ENCODE peak calls at places on chromosomes 12 and 14, in nine cellular contexts. E is activated T-helper 1 cell treated with Interleukin-2 at 50 U/mL for 16 hours; K is activated naive CD4-positive, alpha-beta T cell; R is T-cell; I is GM04503; B is NCI-H345; J is HFFc6; Z is NCI-H1436; L is activated CD8-positive, alpha-beta memory T cell treated with anti-CD3 and anti-CD28 coated beads, Interleukin-2, amount 10 ng/mL, durations not matched to agents 7 days and 5 days. W is an unnamed sample.

GRCh38 chr12:22461786-22462185 is 82.6 kb downstream of the C2CD5 start:
- DNase-seq in E (no peak), K (no peak), R (no peak), I (no peak), B (no peak), J (no peak), Z (no peak), L (no peak), W (no peak)

GRCh38 chr12:22477166-22477893 is 67.0 kb downstream of the C2CD5 start:
- DNase-seq in E (no peak), K (no peak), R (no peak), I (no peak), B (no peak), J (peak; percentile 62), Z (no peak), L (no peak), W (no peak)

GRCh38 chr12:50055831-50056628 is 1.4 kb upstream of the ASIC1 start:
- DNase-seq in E (peak; percentile 28), K (peak; percentile 17), R (peak; percentile 16), I (no peak), B (peak; percentile 4), J (no peak), Z (peak; percentile 28), L (peak; percentile 72), W (peak; percentile 34)

GRCh38 chr12:26402648-26403047 is 207.3 kb downstream of the SSPN start:
- DNase-seq in E (no peak), K (no peak), R (no peak), I (no peak), B (no peak), J (no peak), Z (no peak), L (no peak), W (no peak)

GRCh38 chr12:45666452-45667215 is 62.9 kb upstream of the ARID2 start:
- DNase-seq in E (no peak), K (no peak), R (no peak), I (no peak), B (no peak), J (no peak), Z (no peak), L (no peak), W (no peak)

GRCh38 chr12:103639983-103640382 is 52.9 kb downstream of the STAB2 start:
- DNase-seq in E (no peak), K (no peak), R (no peak), I (no peak), B (no peak), J (no peak), Z (no peak), L (no peak), W (no peak)

GRCh38 chr12:119938049-119938667 is 50.9 kb upstream of the BICDL1 start:
- DNase-seq in E (peak; percentile 40), K (peak; percentile 46), R (peak; percentile 22), I (no peak), B (peak; percentile 50), J (peak; percentile 30), Z (peak; percentile 54), L (peak; percentile 71), W (peak; percentile 45)

GRCh38 chr12:22728989-22729388 is 104.0 kb downstream of the ETNK1 start:
- DNase-seq in E (no peak), K (no peak), R (no peak), I (no peak), B (no peak), J (no peak), Z (no peak), L (no peak), W (no peak)

GRCh38 chr14:61147369-61147897 is 133.7 kb downstream of the TMEM30B start:
- DNase-seq in E (no peak), K (no peak), R (no peak), I (no peak), B (no peak), J (no peak), Z (no peak), L (no peak), W (no peak)

GRCh38 chr14:74800780-74801179 is 37.7 kb downstream of the YLPM1 start:
- DNase-seq in E (no peak), K (no peak), R (no peak), I (no peak), B (no peak), J (no peak), Z (no peak), L (no peak), W (no peak)

GRCh38 chr14:23567186-23568020 is at the start of gene AP1G2:
- DNase-seq in E (peak; percentile 80), K (peak; percentile 64), R (peak; percentile 67), I (no peak), B (peak; percentile 91), J (peak; percentile 15), Z (peak; percentile 83), L (peak; percentile 94), W (peak; percentile 79)

GRCh38 chr12:5081016-5081415 is 37.3 kb downstream of the KCNA5 start:
- DNase-seq in E (no peak), K (no peak), R (no peak), I (no peak), B (no peak), J (no peak), Z (no peak), L (no peak), W (no peak)

GRCh38 chr12:105880824-105881388 is 257.8 kb downstream of the NUAK1 start:
- DNase-seq in E (no peak), K (no peak), R (no peak), I (no peak), B (no peak), J (no peak), Z (no peak), L (no peak), W (no peak)

GRCh38 chr14:89509891-89510290 is 92.9 kb upstream of the FOXN3 start:
- DNase-seq in E (no peak), K (no peak), R (no peak), I (no peak), B (no peak), J (no peak), Z (no peak), L (no peak), W (no peak)

W was measured in activated T-helper 9 cell treated with anti-CD3 and anti-CD28 coated beads, Interleukin-2, amount 50 U/mL, for 16 hours.